ENCODE peak calls at places on chromosomes 1 and 21, in four cellular contexts. K, A, I and M are unnamed samples.

GRCh38 chr1:61254629-61255323 is 172.4 kb downstream of the NFIA start:
- DNase-seq in K (no peak), A (peak; percentile 53), I (no peak), M (no peak)

GRCh38 chr1:228407118-228408040 is 744 bp upstream of the TRIM11 start:
- DNase-seq in K (no peak), A (no peak), I (no peak), M (no peak)

GRCh38 chr1:248906741-248907661 is 966 bp downstream of the PGBD2 start:
- DNase-seq in K (no peak), A (no peak), I (no peak), M (no peak)

GRCh38 chr1:147169840-147170674 is 2.2 kb downstream of the PRKAB2 start:
- DNase-seq in K (no peak), A (no peak), I (no peak), M (no peak)

GRCh38 chr1:156241311-156241811 is 623 bp upstream of the BGLAP start:
- DNase-seq in K (no peak), A (no peak), I (no peak), M (no peak)

GRCh38 chr1:31216016-31216415 is 23.7 kb downstream of the NKAIN1 start:
- DNase-seq in K (no peak), A (no peak), I (no peak), M (no peak)

GRCh38 chr1:172108494-172108893 is 267.2 kb downstream of the DNM3 start:
- DNase-seq in K (no peak), A (no peak), I (no peak), M (no peak)

GRCh38 chr21:37742532-37742931 is 173.7 kb downstream of the KCNJ6 start:
- DNase-seq in K (no peak), A (no peak), I (no peak), M (no peak)

GRCh38 chr1:52877554-52877953 is 35.0 kb downstream of the ZYG11A start:
- DNase-seq in K (no peak), A (no peak), I (no peak), M (no peak)

GRCh38 chr1:119947468-119947867 is 51.2 kb upstream of the ADAM30 start:
- DNase-seq in K (no peak), A (no peak), I (no peak), M (no peak)

GRCh38 chr1:220876511-220877347 is 2.5 kb upstream of the HLX start:
- DNase-seq in K (no peak), A (no peak), I (no peak), M (no peak)

GRCh38 chr1:206979379-206980043 is 9.3 kb upstream of the FCAMR start:
- DNase-seq in K (peak; percentile 52), A (no peak), I (peak; percentile 52), M (no peak)

GRCh38 chr1:225462714-225463574 is 35.1 kb upstream of the LBR start:
- DNase-seq in K (no peak), A (no peak), I (no peak), M (no peak)

GRCh38 chr21:38181101-38181500 is 75.7 kb upstream of the KCNJ15 start:
- DNase-seq in K (no peak), A (no peak), I (no peak), M (no peak)

GRCh38 chr21:35578831-35579470 is 481.4 kb downstream of the SETD4 start:
- DNase-seq in K (no peak), A (no peak), I (no peak), M (no peak)

GRCh38 chr1:72111662-72112061 is 170.7 kb downstream of the NEGR1 start:
- DNase-seq in K (no peak), A (no peak), I (no peak), M (no peak)

GRCh38 chr1:51690285-51690961 is 73.5 kb downstream of the OSBPL9 start:
- DNase-seq in K (no peak), A (no peak), I (peak; percentile 93), M (no peak)

GRCh38 chr1:25204797-25205441 is 27.4 kb downstream of the SYF2 start:
- DNase-seq in K (peak; percentile 77), A (no peak), I (peak; percentile 32), M (no peak)

GRCh38 chr1:24095140-24095859 is 16.6 kb downstream of the MYOM3 start:
- DNase-seq in K (no peak), A (no peak), I (no peak), M (no peak)

GRCh38 chr1:109306832-109307362 is at the start of gene MYBPHL:
- DNase-seq in K (peak; percentile 91), A (no peak), I (no peak), M (no peak)

GRCh38 chr1:79188371-79188770 is 181.8 kb upstream of the ADGRL4 start:
- DNase-seq in K (no peak), A (no peak), I (no peak), M (no peak)

GRCh38 chr1:212060632-212061472 is 25.3 kb downstream of the DTL start:
- DNase-seq in K (no peak), A (no peak), I (no peak), M (no peak)

GRCh38 chr1:227788279-227789041 is 27.0 kb upstream of the PRSS38 start:
- DNase-seq in K (no peak), A (no peak), I (no peak), M (peak; percentile 83)

GRCh38 chr1:62882705-62883104 is 98.8 kb downstream of the ATG4C start:
- DNase-seq in K (no peak), A (no peak), I (no peak), M (no peak)

GRCh38 chr1:99621340-99621901 is 24.5 kb upstream of the PALMD start:
- DNase-seq in K (no peak), A (no peak), I (no peak), M (no peak)

GRCh38 chr1:34049477-34049876 is 115.6 kb downstream of the CSMD2 start:
- DNase-seq in K (no peak), A (no peak), I (no peak), M (no peak)

GRCh38 chr1:67612690-67613322 is 72.2 kb upstream of the GADD45A start:
- DNase-seq in K (no peak), A (no peak), I (no peak), M (no peak)

GRCh38 chr1:228976316-228976715 is 241.0 kb downstream of the RHOU start:
- DNase-seq in K (no peak), A (no peak), I (no peak), M (no peak)

GRCh38 chr1:29636936-29637335 is 400.6 kb downstream of the PTPRU start:
- DNase-seq in K (no peak), A (no peak), I (no peak), M (no peak)

GRCh38 chr1:217911908-217912307 is 280.8 kb downstream of the SPATA17 start:
- DNase-seq in K (no peak), A (no peak), I (peak; percentile 19), M (no peak)

GRCh38 chr1:1426496-1426960 is 5.5 kb upstream of the ANKRD65 start:
- DNase-seq in K (no peak), A (no peak), I (peak; percentile 3), M (no peak)

DNA sequence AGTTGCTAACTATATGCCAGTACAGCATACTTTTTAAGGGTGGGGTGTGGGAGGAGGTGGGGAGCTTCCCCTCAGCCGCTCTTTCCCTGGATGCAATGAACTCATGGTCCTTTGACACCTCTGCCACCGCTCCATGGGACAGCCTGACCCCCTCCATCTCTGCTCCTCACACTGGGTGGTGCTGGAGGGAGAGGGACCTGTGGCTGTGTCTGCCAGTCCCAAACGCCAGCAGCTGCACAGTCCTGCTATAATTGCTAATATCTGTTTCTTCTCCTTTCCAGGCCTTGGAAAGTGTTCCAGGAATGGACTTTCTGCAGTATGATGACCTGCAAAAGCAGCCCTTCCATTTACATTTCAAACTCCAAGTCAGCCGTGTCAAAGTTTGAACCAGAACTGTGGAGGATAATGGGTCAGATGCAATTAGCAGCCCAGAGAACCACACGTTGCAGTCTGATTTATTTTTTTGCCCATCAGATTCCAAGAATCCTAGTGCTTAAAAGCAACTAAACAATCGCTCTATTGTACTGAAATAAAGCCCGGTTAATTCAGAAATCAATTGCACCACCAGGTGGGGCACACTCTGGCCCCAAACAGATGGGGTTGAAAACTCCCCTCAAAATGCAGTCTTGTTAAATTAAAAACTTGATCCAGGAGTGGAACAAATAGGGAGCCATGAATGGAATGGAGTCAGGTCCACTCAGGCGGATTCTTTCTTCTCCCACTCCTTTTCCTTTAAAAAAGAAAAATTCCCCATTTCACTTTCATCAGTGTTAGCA is 160.6 kb upstream of the LMO4 start:
- DNase-seq in K (no peak), A (no peak), I (no peak), M (no peak)
- TF ChIP-seq CTCF in K (no peak), A (no peak), I (no peak), M (no peak)

GRCh38 chr21:44911384-44912157 is 9.1 kb downstream of the ITGB2 start:
- DNase-seq in K (peak; percentile 75), A (peak; percentile 73), I (peak; percentile 56), M (no peak)
- TF ChIP-seq CTCF in K (peak; percentile 91), A (no peak), I (peak; percentile 41), M (no peak)

GRCh38 chr1:111346089-111346885 is 55.6 kb downstream of the CHIA start:
- DNase-seq in K (peak; percentile 94), A (peak; percentile 83), I (peak; percentile 64), M (peak; percentile 94)
- TF ChIP-seq CTCF in K (peak; percentile 43), A (no peak), I (no peak), M (peak; percentile 35)

GRCh38 chr1:45326627-45327591 is at the start of gene HPDL:
- DNase-seq in K (peak; percentile 4), A (no peak), I (peak; percentile 45), M (no peak)
- TF ChIP-seq CTCF in K (no peak), A (no peak), I (no peak), M (no peak)

GRCh38 chr1:96969656-96970163 is 248.1 kb downstream of the PTBP2 start:
- DNase-seq in K (no peak), A (no peak), I (no peak), M (no peak)

GRCh38 chr1:96964761-96965160 is 243.2 kb downstream of the PTBP2 start:
- DNase-seq in K (no peak), A (no peak), I (no peak), M (no peak)

GRCh38 chr1:96968582-96969378 is 247.2 kb downstream of the PTBP2 start:
- DNase-seq in K (no peak), A (no peak), I (no peak), M (no peak)

GRCh38 chr1:96967311-96967710 is 245.7 kb downstream of the PTBP2 start:
- DNase-seq in K (no peak), A (no peak), I (no peak), M (no peak)

GRCh38 chr1:96966536-96967138 is 245.1 kb downstream of the PTBP2 start:
- DNase-seq in K (peak; percentile 68), A (peak; percentile 65), I (peak; percentile 66), M (peak; percentile 92)
- TF ChIP-seq CTCF in K (peak; percentile 73), A (no peak), I (peak; percentile 77), M (peak; percentile 98)

GRCh38 chr1:166819982-166820381 is 19.3 kb upstream of the POGK start:
- DNase-seq in K (no peak), A (no peak), I (no peak), M (no peak)

GRCh38 chr1:166827426-166827825 is 11.8 kb upstream of the POGK start:
- DNase-seq in K (no peak), A (no peak), I (no peak), M (no peak)

DNA sequence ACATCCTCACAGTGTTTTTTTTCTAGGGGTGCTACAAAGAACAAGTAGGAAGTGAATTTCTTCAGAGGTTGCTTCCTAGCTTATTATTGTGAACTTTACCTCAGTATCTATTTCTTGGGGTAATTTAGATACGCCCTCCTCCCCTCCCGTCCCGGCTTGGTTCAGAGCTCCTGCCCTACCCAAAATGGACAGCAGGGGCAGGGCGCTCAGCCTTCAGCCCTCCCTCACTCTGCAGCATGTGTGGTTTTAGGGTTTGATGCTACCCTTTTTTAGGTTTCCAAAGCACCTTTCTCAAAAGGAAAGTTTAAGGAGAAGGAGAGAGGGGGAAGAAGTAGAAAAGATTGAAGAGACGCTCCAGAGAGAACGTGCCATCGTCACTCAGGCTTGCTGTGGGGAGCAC is 16.9 kb upstream of the POGK start:
- DNase-seq in K (peak; percentile 77), A (no peak), I (peak; percentile 13), M (no peak)
- TF ChIP-seq CTCF in K (peak; percentile 77), A (no peak), I (no peak), M (peak; percentile 27)